ENCODE peak calls at places on chromosome 17, in five cellular contexts. H, U, A, O and E are unnamed samples.

GRCh38 chr17:2173005-2173404 is 118.1 kb downstream of the HIC1 start:
- DNase-seq in O (peak), U (no peak), H (no peak), A (no peak), E (no peak)

GRCh38 chr17:13351046-13351445 is 250.7 kb downstream of the HS3ST3A1 start:
- DNase-seq in H (no peak), A (no peak), O (no peak), U (peak), E (no peak)

GRCh38 chr17:81912441-81913309 is 1.5 kb upstream of the PCYT2 start:
- DNase-seq in H (peak), A (no peak), O (no peak), U (peak), E (no peak)

GRCh38 chr17:80545499-80545826 is 825 bp downstream of the RPTOR start:
- DNase-seq in A (no peak), H (no peak), O (no peak), U (peak), E (no peak)

GRCh38 chr17:82684207-82684903 is 14.1 kb downstream of the RAB40B start:
- DNase-seq in A (no peak), H (peak), U (peak), O (no peak), E (no peak)

GRCh38 chr17:12398636-12399035 is 267.1 kb upstream of the MYOCD start:
- DNase-seq in A (no peak), O (no peak), U (no peak), H (no peak), E (no peak)

GRCh38 chr17:82917656-82918345 is 78.0 kb upstream of the ZNF750 start:
- DNase-seq in U (peak), O (no peak), A (no peak), H (no peak), E (no peak)

GRCh38 chr17:15942207-15942833 is 2.6 kb upstream of the ADORA2B start:
- DNase-seq in U (peak), O (no peak), A (no peak), H (no peak), E (no peak)

GRCh38 chr17:33038740-33039139 is 47.1 kb downstream of the SPACA3 start:
- DNase-seq in U (peak), H (no peak), O (peak), A (peak), E (no peak)

GRCh38 chr17:6936370-6937028 is 59.4 kb upstream of the ALOX12 start:
- DNase-seq in H (no peak), U (no peak), A (peak), O (peak), E (no peak)

GRCh38 chr17:48514483-48514876 is 16.3 kb downstream of the HOXB1 start:
- DNase-seq in U (no peak), O (no peak), H (no peak), A (no peak), E (no peak)

GRCh38 chr17:8922451-8922850 is 43.1 kb downstream of the PIK3R5 start:
- DNase-seq in H (no peak), A (no peak), O (no peak), U (peak), E (no peak)

GRCh38 chr17:64709481-64709880 is 47.4 kb upstream of the SMURF2 start:
- DNase-seq in O (no peak), H (no peak), A (no peak), U (no peak), E (no peak)

GRCh38 chr17:73960469-73960868 is 243.0 kb upstream of the RPL38 start:
- DNase-seq in O (no peak), A (no peak), U (no peak), H (no peak), E (no peak)

GRCh38 chr17:9615486-9615885 is 29.8 kb upstream of the USP43 start:
- DNase-seq in A (no peak), U (no peak), H (no peak), O (no peak), E (no peak)

GRCh38 chr17:76417499-76418143 is 33.2 kb downstream of the SPHK1 start:
- DNase-seq in U (no peak), A (no peak), H (no peak), O (no peak), E (no peak)

GRCh38 chr17:83103200-83103937 is 24.0 kb downstream of the METRNL start:
- DNase-seq in O (peak), U (peak), A (no peak), H (peak), E (no peak)

GRCh38 chr17:31787857-31788570 is 71.0 kb downstream of the COPRS start:
- DNase-seq in H (no peak), O (no peak), U (peak), A (peak), E (peak)

GRCh38 chr17:72811976-72812687 is 280.4 kb downstream of the SLC39A11 start:
- DNase-seq in A (no peak), H (no peak), O (no peak), U (no peak), E (no peak)

GRCh38 chr17:47785538-47786123 is 36.0 kb downstream of the OSBPL7 start:
- DNase-seq in A (no peak), H (no peak), O (no peak), U (peak), E (no peak)

GRCh38 chr17:30992551-30992950 is 21.7 kb downstream of the RNF135 start:
- DNase-seq in H (no peak), A (no peak), U (no peak), O (no peak), E (no peak)

GRCh38 chr17:48153711-48154642 is 46.4 kb downstream of the SNX11 start:
- DNase-seq in U (peak), O (no peak), H (peak), A (no peak), E (no peak)

GRCh38 chr17:53527473-53527872 is 295.3 kb upstream of the KIF2B start:
- DNase-seq in U (no peak), A (no peak), H (no peak), O (no peak), E (no peak)

GRCh38 chr17:31672161-31672819 is 186.8 kb downstream of the COPRS start:
- DNase-seq in A (peak), O (no peak), H (no peak), U (no peak), E (no peak)

GRCh38 chr17:4405038-4405669 is 28.6 kb upstream of the SPNS3 start:
- DNase-seq in A (no peak), O (no peak), U (no peak), H (no peak), E (no peak)

GRCh38 chr17:80349437-80350160 is 65.4 kb upstream of the ENDOV start:
- DNase-seq in O (no peak), H (no peak), U (no peak), A (no peak), E (no peak)

GRCh38 chr17:32452281-32452680 is 8.0 kb downstream of the PSMD11 start:
- DNase-seq in A (no peak), U (no peak), O (no peak), H (no peak), E (no peak)

GRCh38 chr17:66432996-66433556 is 130.7 kb downstream of the PRKCA start:
- DNase-seq in H (no peak), U (no peak), O (no peak), A (no peak), E (no peak)

GRCh38 chr17:17877548-17878358 is 41.0 kb upstream of the SREBF1 start:
- DNase-seq in H (peak), A (peak), U (no peak), O (peak), E (peak)

GRCh38 chr17:80153004-80153403 is 6.1 kb upstream of the EIF4A3 start:
- DNase-seq in O (no peak), U (no peak), H (no peak), A (no peak), E (no peak)

GRCh38 chr17:64081802-64082799 is 47.8 kb downstream of the ERN1 start:
- DNase-seq in A (peak), H (no peak), U (peak), O (no peak), E (no peak)

GRCh38 chr17:48131216-48131824 is 23.8 kb downstream of the SNX11 start:
- DNase-seq in U (peak), H (peak), A (peak), O (peak), E (peak)

GRCh38 chr17:81676906-81677305 is 6.7 kb downstream of the ARL16 start:
- DNase-seq in H (no peak), A (peak), O (no peak), U (no peak), E (no peak)

GRCh38 chr17:2111691-2112090 is 56.8 kb downstream of the HIC1 start:
- DNase-seq in O (no peak), U (peak), A (no peak), H (peak), E (no peak)

GRCh38 chr17:69810326-69811035 is 264.5 kb upstream of the KCNJ16 start:
- DNase-seq in A (no peak), H (no peak), O (no peak), U (peak), E (no peak)

GRCh38 chr17:68871447-68871846 is 83.7 kb downstream of the ABCA8 start:
- DNase-seq in A (no peak), O (no peak), H (no peak), U (no peak), E (no peak)

GRCh38 chr17:65495255-65496060 is 66.0 kb downstream of the AXIN2 start:
- DNase-seq in U (no peak), H (no peak), O (no peak), A (no peak), E (no peak)

GRCh38 chr17:29844339-29845048 is 85.5 kb downstream of the SSH2 start:
- DNase-seq in A (no peak), H (no peak), O (peak), U (no peak), E (no peak)
- H3K4me3 ChIP-seq in A (no peak), H (no peak), O (no peak), U (no peak), E (no peak)

GRCh38 chr17:39667262-39668140 is 752 bp upstream of the PNMT start:
- DNase-seq in U (no peak), O (no peak), H (peak), A (no peak), E (no peak)

GRCh38 chr17:39666601-39667261 is 1.5 kb upstream of the PNMT start:
- DNase-seq in H (no peak), U (no peak), O (peak), A (peak), E (peak)

GRCh38 chr17:39664581-39665561 is at the start of gene TCAP:
- DNase-seq in U (no peak), H (no peak), A (no peak), O (peak), E (no peak)

GRCh38 chr17:39666231-39666600 is 1.1 kb downstream of the TCAP start:
- DNase-seq in O (no peak), U (no peak), A (no peak), H (no peak), E (no peak)

GRCh38 chr17:39665642-39666221 is 583 bp downstream of the TCAP start:
- DNase-seq in H (no peak), U (peak), A (no peak), O (no peak), E (no peak)
- TF ChIP-seq CTCF in H (no peak), U (peak), A (no peak), O (peak), E (no peak)

DNA sequence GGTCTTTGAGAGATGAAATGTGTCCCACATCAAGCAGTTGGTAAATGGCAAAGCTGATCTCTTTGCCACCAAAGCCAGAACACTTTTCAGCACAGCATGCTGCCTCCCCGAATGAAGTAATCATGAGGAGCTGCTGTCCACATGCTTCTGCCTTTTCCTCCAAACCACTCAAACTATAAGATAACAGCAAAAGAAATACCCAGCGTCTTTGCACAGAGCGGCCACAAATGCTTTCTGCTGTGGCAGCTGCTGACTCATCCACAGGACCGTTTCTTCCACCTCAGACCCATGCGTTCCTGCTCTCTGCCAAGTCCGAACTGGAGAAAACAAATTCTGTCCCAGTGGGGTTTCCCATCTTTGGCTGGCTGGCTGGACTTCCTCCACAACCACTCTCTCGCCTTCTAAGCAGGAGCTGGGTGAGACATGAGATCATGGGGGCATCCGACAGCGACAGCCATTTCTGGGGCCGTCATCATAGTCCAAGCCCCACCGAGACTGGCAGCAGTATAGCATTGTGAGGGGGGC is 27.1 kb downstream of the TBC1D3B start:
- DNase-seq in H (no peak), O (no peak), A (peak), U (no peak), E (peak)
- H3K27ac ChIP-seq in H (no peak), O (no peak), A (no peak), U (no peak), E (no peak)

GRCh38 chr17:79120259-79120658 is 45.6 kb downstream of the ENGASE start:
- DNase-seq in U (no peak), A (no peak), O (no peak), H (no peak), E (no peak)

GRCh38 chr17:79116575-79117368 is 42.1 kb downstream of the ENGASE start:
- DNase-seq in H (no peak), U (no peak), O (no peak), A (no peak), E (no peak)

GRCh38 chr17:79118924-79119323 is 44.3 kb downstream of the ENGASE start:
- DNase-seq in U (no peak), O (no peak), H (no peak), A (no peak), E (no peak)

GRCh38 chr17:79115487-79115886 is 40.9 kb downstream of the ENGASE start:
- DNase-seq in A (no peak), O (no peak), U (no peak), H (no peak), E (no peak)

GRCh38 chr17:79117905-79118487 is 43.4 kb downstream of the ENGASE start:
- DNase-seq in A (no peak), H (no peak), O (no peak), U (no peak), E (no peak)
- H3K4me3 ChIP-seq in A (no peak), H (no peak), O (no peak), U (no peak), E (no peak)

GRCh38 chr17:42193216-42194132 is 820 bp downstream of the GHDC start:
- DNase-seq in O (no peak), A (no peak), H (no peak), U (no peak), E (no peak)
- TF ChIP-seq CTCF in O (no peak), A (no peak), H (no peak), U (no peak), E (no peak)

GRCh38 chr17:57550671-57551315 is 194.3 kb downstream of the CCDC182 start:
- DNase-seq in U (no peak), A (no peak), H (no peak), O (no peak), E (no peak)

GRCh38 chr17:57553525-57553924 is 191.6 kb downstream of the CCDC182 start:
- DNase-seq in A (no peak), O (no peak), H (no peak), U (no peak), E (no peak)

GRCh38 chr17:57549996-57550395 is 195.1 kb downstream of the CCDC182 start:
- DNase-seq in H (no peak), O (no peak), U (no peak), A (no peak), E (no peak)

GRCh38 chr17:57552114-57552601 is 192.9 kb downstream of the CCDC182 start:
- DNase-seq in A (peak), U (no peak), H (no peak), O (peak), E (no peak)

DNA sequence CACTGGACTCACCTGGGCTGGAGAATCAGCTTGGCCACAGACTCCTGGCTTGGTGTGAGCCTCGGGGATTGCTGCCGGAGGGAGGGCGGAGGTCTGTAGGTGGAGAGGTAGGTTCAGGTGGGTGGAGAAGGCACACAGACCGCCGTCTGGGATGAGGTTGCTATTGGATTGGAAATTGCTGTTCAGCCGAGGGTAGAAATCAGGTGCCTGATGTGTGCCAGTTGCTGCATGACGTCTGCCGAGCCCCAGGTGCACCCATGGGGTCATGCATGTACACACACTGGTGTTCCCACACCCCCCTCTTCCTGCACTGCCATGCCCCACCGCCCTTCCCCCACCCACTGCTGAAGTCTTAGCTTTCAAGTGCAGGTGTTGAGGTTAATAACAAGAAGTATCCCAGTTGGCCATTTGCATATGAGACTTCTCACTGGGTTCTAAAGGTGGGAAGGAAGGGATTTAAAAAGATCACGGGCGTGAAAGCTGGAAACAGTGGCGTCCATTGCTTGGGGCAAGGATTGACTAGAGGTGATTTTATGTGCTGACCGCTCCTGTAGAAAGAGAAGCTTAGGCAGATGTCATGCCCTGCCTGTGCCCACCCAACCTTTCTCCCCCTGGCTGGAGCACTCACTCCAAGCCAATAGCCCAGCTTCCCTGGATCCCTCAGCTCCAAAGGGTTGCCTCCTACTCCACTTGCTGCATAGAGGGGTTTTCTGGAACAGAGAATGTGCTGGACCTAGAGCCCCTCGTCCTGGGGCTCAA is 193.6 kb downstream of the CCDC182 start:
- DNase-seq in O (no peak), U (no peak), H (peak), A (no peak), E (no peak)
- H3K27ac ChIP-seq in O (no peak), U (no peak), H (no peak), A (peak), E (no peak)

GRCh38 chr17:55584861-55585260 is 73.6 kb upstream of the SMIM36 start:
- DNase-seq in A (no peak), H (no peak), U (no peak), O (no peak), E (no peak)

GRCh38 chr17:55582910-55583309 is 71.7 kb upstream of the SMIM36 start:
- DNase-seq in A (no peak), H (no peak), U (peak), O (no peak), E (no peak)

GRCh38 chr17:55587608-55588139 is 76.4 kb upstream of the SMIM36 start:
- DNase-seq in H (no peak), A (no peak), O (peak), U (no peak), E (no peak)

GRCh38 chr17:55584055-55584685 is 72.9 kb upstream of the SMIM36 start:
- DNase-seq in O (no peak), H (no peak), A (no peak), U (peak), E (no peak)

GRCh38 chr17:55585629-55586028 is 74.4 kb upstream of the SMIM36 start:
- DNase-seq in A (no peak), O (no peak), H (no peak), U (peak), E (no peak)
- H3K4me3 ChIP-seq in A (no peak), O (no peak), H (no peak), U (no peak), E (no peak)

GRCh38 chr17:61254894-61255293 is 144.7 kb upstream of the TBX2 start:
- DNase-seq in H (no peak), U (no peak), O (no peak), A (no peak), E (no peak)

GRCh38 chr17:61253293-61253801 is 146.3 kb upstream of the TBX2 start:
- DNase-seq in H (no peak), A (no peak), U (no peak), O (peak), E (no peak)

GRCh38 chr17:61251939-61252865 is 147.4 kb upstream of the TBX2 start:
- DNase-seq in U (no peak), A (no peak), H (peak), O (peak), E (peak)

GRCh38 chr17:61255609-61256008 is 144.0 kb upstream of the TBX2 start:
- DNase-seq in A (no peak), H (no peak), O (no peak), U (no peak), E (no peak)

GRCh38 chr17:61253937-61254677 is 145.5 kb upstream of the TBX2 start:
- DNase-seq in U (no peak), O (no peak), A (no peak), H (no peak), E (no peak)
- TF ChIP-seq CTCF in U (no peak), O (no peak), A (no peak), H (no peak), E (no peak)